ENCODE peak calls at places on chromosomes 12 and 14, in five cellular contexts. E, N, M, O and D are unnamed samples. For H3K4me1, the result is how much of the 10 kb centered on the place peaks cover.

GRCh38 chr12:52697058-52697582 is 6.2 kb downstream of the KRT77 start:
- DNase-seq in N (no peak), O (no peak), M (no peak), E (no peak), D (no peak)

GRCh38 chr14:38405851-38406630 is 150.1 kb upstream of the CLEC14A start:
- DNase-seq in E (no peak), N (no peak), O (no peak), M (no peak), D (no peak)

GRCh38 chr14:41986726-41987125 is 380.1 kb downstream of the LRFN5 start:
- DNase-seq in E (no peak), M (no peak), O (no peak), N (peak), D (no peak)

GRCh38 chr12:94326727-94327126 is 132.9 kb downstream of the CEP83 start:
- DNase-seq in M (no peak), N (no peak), O (no peak), E (no peak), D (no peak)

GRCh38 chr12:6777386-6777785 is 5.1 kb downstream of the LAG3 start:
- DNase-seq in M (no peak), O (no peak), E (no peak), N (no peak), D (no peak)

GRCh38 chr14:68682166-68683103 is 110.4 kb downstream of the ZFP36L1 start:
- DNase-seq in M (peak), E (peak), N (no peak), O (no peak), D (no peak)

GRCh38 chr12:96534339-96534738 is 45.0 kb downstream of the CFAP54 start:
- DNase-seq in O (no peak), M (no peak), E (no peak), N (no peak), D (no peak)

GRCh38 chr14:55799523-55800095 is 219.6 kb downstream of the KTN1 start:
- DNase-seq in M (no peak), E (no peak), O (no peak), N (no peak), D (no peak)

GRCh38 chr14:75709207-75709812 is 48.3 kb downstream of the TTLL5 start:
- DNase-seq in E (peak), O (peak), N (peak), M (peak), D (no peak)

GRCh38 chr12:19404232-19404880 is 34.9 kb upstream of the AEBP2 start:
- DNase-seq in N (no peak), E (no peak), O (no peak), M (no peak), D (no peak)

GRCh38 chr12:126069549-126070165 is 1004.4 kb downstream of the AACS start:
- DNase-seq in E (no peak), M (peak), O (no peak), N (peak), D (no peak)

GRCh38 chr14:72824051-72824450 is 69.8 kb downstream of the DPF3 start:
- DNase-seq in N (no peak), E (no peak), O (no peak), M (no peak), D (no peak)

GRCh38 chr14:56216631-56217379 is 98.6 kb downstream of the PELI2 start:
- DNase-seq in O (peak), M (no peak), N (no peak), E (peak), D (no peak)

GRCh38 chr14:68402525-68403101 is 390.3 kb downstream of the ZFP36L1 start:
- DNase-seq in M (no peak), N (no peak), E (no peak), O (no peak), D (no peak)

GRCh38 chr14:68987653-68988036 is 8.5 kb upstream of the ACTN1 start:
- DNase-seq in E (no peak), N (no peak), O (no peak), M (no peak), D (no peak)

GRCh38 chr14:58663494-58664111 is 25.8 kb downstream of the DACT1 start:
- DNase-seq in O (no peak), E (no peak), N (no peak), M (no peak), D (no peak)

GRCh38 chr12:120640840-120641833 is 711 bp downstream of the CABP1 start:
- DNase-seq in O (no peak), E (peak), N (no peak), M (peak), D (no peak)

GRCh38 chr12:20527396-20528154 is 159.2 kb downstream of the PDE3A start:
- DNase-seq in N (no peak), M (no peak), E (no peak), O (no peak), D (no peak)

GRCh38 chr12:131204416-131205311 is 251.0 kb downstream of the ADGRD1 start:
- DNase-seq in N (no peak), M (no peak), O (peak), E (peak), D (peak)

GRCh38 chr12:49200882-49201594 is 12.2 kb upstream of the TUBA1A start:
- DNase-seq in N (peak), M (peak), E (no peak), O (no peak), D (no peak)

GRCh38 chr14:103055693-103056092 is 1.7 kb downstream of the CDC42BPB start:
- DNase-seq in E (no peak), M (no peak), O (no peak), N (no peak), D (no peak)
- H3K4me3 ChIP-seq in E (peak), M (no peak), O (peak), N (peak), D (peak)

DNA sequence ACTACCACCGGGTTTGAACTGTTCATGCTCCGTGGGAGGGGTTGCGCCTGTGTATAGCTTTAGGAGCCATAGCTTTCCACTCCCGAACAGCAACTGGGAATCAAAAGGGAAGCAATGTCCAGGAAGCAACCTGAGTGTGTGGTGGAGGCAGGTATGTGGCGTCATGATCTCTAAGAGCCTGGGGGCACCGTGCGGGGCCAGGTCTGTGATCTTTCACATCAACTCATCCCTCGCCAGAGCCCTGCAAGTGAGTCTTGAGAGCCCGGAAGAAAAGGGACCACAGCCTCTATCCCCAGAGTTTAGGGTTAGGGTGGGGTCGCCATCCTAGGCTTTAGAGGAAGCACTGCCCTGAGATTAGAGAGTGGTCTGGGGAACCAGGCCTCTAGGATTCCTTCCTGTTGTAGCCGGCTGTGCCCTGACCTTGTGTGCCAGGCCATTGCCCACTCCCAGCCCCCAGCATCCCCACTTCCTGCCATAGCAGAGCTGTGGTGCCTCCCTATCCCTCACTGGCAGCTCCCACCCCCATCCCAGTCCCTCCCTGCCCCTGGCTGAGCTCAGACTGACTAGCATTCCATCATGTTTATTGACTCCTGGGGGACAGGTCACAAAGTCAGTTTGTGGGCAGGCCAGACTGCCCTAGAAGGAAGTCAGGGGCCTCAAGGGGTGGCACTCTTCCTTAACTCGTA is 733 bp upstream of the ADCY4 start:
- DNase-seq in E (no peak), N (no peak), M (no peak), O (no peak), D (no peak)
- H3K4me1 ChIP-seq in E (half or more), N (under half), M (under half), O (under half), D (half or more)

GRCh38 chr14:102034301-102034700 is 52.5 kb downstream of the HSP90AA1 start:
- DNase-seq in N (no peak), E (no peak), M (no peak), O (no peak), D (no peak)

GRCh38 chr14:102033241-102033640 is 53.6 kb downstream of the HSP90AA1 start:
- DNase-seq in M (no peak), E (no peak), N (no peak), O (no peak), D (no peak)

GRCh38 chr14:102039157-102039556 is 47.7 kb downstream of the HSP90AA1 start:
- DNase-seq in E (no peak), M (no peak), O (no peak), N (no peak), D (no peak)

GRCh38 chr14:102040153-102040552 is 46.7 kb downstream of the HSP90AA1 start:
- DNase-seq in N (no peak), E (no peak), O (no peak), M (no peak), D (no peak)

GRCh38 chr14:102035914-102036313 is 50.9 kb downstream of the HSP90AA1 start:
- DNase-seq in N (no peak), O (no peak), M (no peak), E (no peak), D (no peak)
- TF ChIP-seq POLR2AphosphoS5 in N (no peak), O (no peak), M (no peak), E (no peak), D (no peak)

DNA sequence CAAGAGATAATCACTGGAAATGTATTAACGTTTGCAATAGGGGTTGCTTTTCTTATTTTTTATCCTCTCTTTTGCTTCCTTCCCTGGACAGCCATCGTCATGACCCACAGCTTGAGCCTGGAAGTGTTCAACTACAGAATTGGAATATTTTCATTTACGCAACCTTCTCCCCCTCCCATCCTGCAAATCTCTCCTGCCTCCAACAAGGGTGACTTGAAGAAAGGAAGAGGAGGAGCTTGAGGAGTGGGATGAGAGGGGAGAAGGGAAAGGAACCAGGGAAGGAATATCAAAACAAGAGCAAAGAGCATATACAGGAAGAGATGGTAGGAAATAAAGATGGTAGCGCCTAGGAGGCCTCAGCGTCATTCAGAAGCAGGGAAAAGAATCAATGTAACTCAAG is 1.6 kb upstream of the MANSC4 start:
- DNase-seq in E (no peak), O (no peak), N (no peak), M (no peak), D (no peak)
- H3K4me3 ChIP-seq in E (peak), O (peak), N (peak), M (no peak), D (peak)

GRCh38 chr14:52080171-52080800 is 11.4 kb upstream of the NID2 start:
- DNase-seq in E (no peak), O (no peak), N (no peak), M (no peak), D (no peak)
- H3K4me1 ChIP-seq in E (under half), O (under half), N (under half), M (under half), D (under half)